ENCODE peak calls at places on chromosomes 12 and 14, in seven cellular contexts. U is B cell, H is fibroblast of mammary gland, J is kidney epithelial cell, S is COLO829, Y is T follicular helper cell, X is tibial nerve. O is an unnamed sample.

GRCh38 chr14:92582706-92583452 is 69.3 kb downstream of the RIN3 start:
- DNase-seq in U (no peak), H (no peak), J (no peak), S (no peak), Y (no peak), X (no peak), O (no peak)

GRCh38 chr14:76784881-76785280 is 23.6 kb downstream of the VASH1 start:
- DNase-seq in U (peak; percentile 58), H (peak; percentile 78), J (no peak), S (peak; percentile 96), Y (peak; percentile 48), X (peak; percentile 84), O (peak; percentile 30)

GRCh38 chr14:95291859-95292542 is 27.7 kb downstream of the CLMN start:
- DNase-seq in U (no peak), H (peak; percentile 96), J (no peak), S (no peak), Y (no peak), X (peak; percentile 65), O (no peak)

GRCh38 chr14:46480817-46481216 is 170.8 kb downstream of the RPL10L start:
- DNase-seq in U (no peak), H (no peak), J (no peak), S (no peak), Y (no peak), X (no peak), O (no peak)

GRCh38 chr14:75989134-75989533 is 3.6 kb downstream of the IFT43 start:
- DNase-seq in U (no peak), H (peak; percentile 95), J (no peak), S (no peak), Y (no peak), X (peak; percentile 65), O (no peak)

GRCh38 chr12:120394483-120395367 is 25.8 kb upstream of the MSI1 start:
- DNase-seq in U (no peak), H (no peak), J (peak; percentile 31), S (no peak), Y (no peak), X (no peak), O (no peak)

GRCh38 chr14:23071975-23072539 is 14.7 kb upstream of the CDH24 start:
- DNase-seq in U (no peak), H (no peak), J (no peak), S (no peak), Y (no peak), X (no peak), O (no peak)

GRCh38 chr12:47080725-47081502 is 1.2 kb upstream of the AMIGO2 start:
- DNase-seq in U (peak; percentile 64), H (peak; percentile 59), J (peak; percentile 76), S (no peak), Y (peak; percentile 25), X (peak; percentile 41), O (peak; percentile 25)

GRCh38 chr12:127779301-127780045 is 487.5 kb upstream of the TMEM132C start:
- DNase-seq in U (no peak), H (no peak), J (no peak), S (no peak), Y (no peak), X (no peak), O (no peak)

GRCh38 chr14:89721330-89721729 is 233.2 kb downstream of the EFCAB11 start:
- DNase-seq in U (no peak), H (no peak), J (no peak), S (no peak), Y (no peak), X (no peak), O (no peak)

GRCh38 chr12:66156654-66157053 is 13.1 kb downstream of the TMBIM4 start:
- DNase-seq in U (no peak), H (peak; percentile 65), J (no peak), S (no peak), Y (no peak), X (no peak), O (no peak)

GRCh38 chr12:52506858-52507715 is 13.1 kb downstream of the KRT5 start:
- DNase-seq in U (no peak), H (peak; percentile 75), J (peak; percentile 42), S (peak; percentile 59), Y (no peak), X (no peak), O (no peak)

GRCh38 chr14:66509874-66510273 is 1.9 kb downstream of the GPHN start:
- DNase-seq in U (no peak), H (peak; percentile 7), J (no peak), S (no peak), Y (no peak), X (no peak), O (no peak)

GRCh38 chr12:93146278-93146939 is 217.3 kb upstream of the EEA1 start:
- DNase-seq in U (no peak), H (peak; percentile 89), J (no peak), S (no peak), Y (no peak), X (peak; percentile 21), O (no peak)

GRCh38 chr14:71932229-71932951 is at the start of gene RGS6:
- DNase-seq in U (no peak), H (no peak), J (no peak), S (no peak), Y (no peak), X (no peak), O (no peak)

GRCh38 chr12:28235017-28235416 is 44.8 kb downstream of the CCDC91 start:
- DNase-seq in U (no peak), H (no peak), J (no peak), S (no peak), Y (no peak), X (no peak), O (no peak)

GRCh38 chr14:100568164-100568997 is 18.8 kb downstream of the BEGAIN start:
- DNase-seq in U (no peak), H (no peak), J (no peak), S (no peak), Y (no peak), X (no peak), O (no peak)